ENCODE peak calls at places on chromosomes 13 and 19, in nine cellular contexts. J is PC-3, X is IMR-90, S is fibroblast of lung, B is HCT116, R is H1, I is neural progenitor cell, A is Karpas-422, T is K562. Z is an unnamed sample.

GRCh38 chr19:57068921-57069697 is 50.7 kb upstream of the USP29 start:
- DNase-seq in J (peak; percentile 4), X (no peak), S (no peak), B (no peak), R (no peak), I (no peak), A (peak; percentile 71), T (no peak), Z (no peak)

GRCh38 chr13:37681295-37682032 is 82.9 kb upstream of the POSTN start:
- DNase-seq in J (peak; percentile 46), X (peak; percentile 94), S (peak; percentile 97), B (no peak), R (no peak), I (no peak), A (no peak), T (no peak), Z (no peak)

GRCh38 chr13:34249546-34249945 is 431.6 kb downstream of the RFC3 start:
- DNase-seq in J (no peak), X (no peak), S (no peak), B (no peak), R (no peak), I (no peak), A (no peak), T (no peak), Z (no peak)

GRCh38 chr19:15584095-15584494 is 30.9 kb upstream of the CYP4F8 start:
- DNase-seq in J (no peak), X (no peak), S (no peak), B (no peak), R (no peak), I (no peak), A (no peak), T (no peak), Z (no peak)

GRCh38 chr19:39152066-39152465 is 26.5 kb downstream of the PAK4 start:
- DNase-seq in J (no peak), X (no peak), S (no peak), B (no peak), R (no peak), I (no peak), A (no peak), T (no peak), Z (no peak)

GRCh38 chr13:42478531-42479156 is 95.3 kb upstream of the TNFSF11 start:
- DNase-seq in J (peak; percentile 53), X (peak; percentile 7), S (peak; percentile 68), B (peak; percentile 10), R (no peak), I (peak; percentile 27), A (peak; percentile 78), T (no peak), Z (peak; percentile 4)

GRCh38 chr13:30872685-30873443 is 33.2 kb upstream of the MEDAG start:
- DNase-seq in J (no peak), X (peak; percentile 94), S (peak; percentile 84), B (no peak), R (no peak), I (peak; percentile 66), A (no peak), T (no peak), Z (no peak)

GRCh38 chr19:23991170-23991569 is 76.5 kb downstream of the ZNF726 start:
- DNase-seq in J (peak; percentile 98), X (no peak), S (no peak), B (no peak), R (no peak), I (no peak), A (no peak), T (no peak), Z (peak; percentile 16)

GRCh38 chr19:46725036-46725820 is 8.3 kb upstream of the PRKD2 start:
- DNase-seq in J (no peak), X (no peak), S (no peak), B (no peak), R (no peak), I (no peak), A (peak; percentile 39), T (no peak), Z (no peak)

GRCh38 chr13:32610977-32611376 is 24.7 kb downstream of the PDS5B start:
- DNase-seq in J (no peak), X (no peak), S (no peak), B (no peak), R (no peak), I (no peak), A (no peak), T (no peak), Z (no peak)
- H4K20me1 ChIP-seq in J (no peaks in the 10 kb centered on the region), X (peaks cover 31% of the 10 kb centered on the region), S (no peaks in the 10 kb centered on the region), B (peaks cover 6% of the 10 kb centered on the region), R (peaks cover 2% of the 10 kb centered on the region), I (peaks cover 13% of the 10 kb centered on the region), A (no peaks in the 10 kb centered on the region), T (no peaks in the 10 kb centered on the region), Z (no peaks in the 10 kb centered on the region)

GRCh38 chr13:32829269-32829668 is 187.0 kb upstream of the KL start:
- DNase-seq in J (peak; percentile 12), X (no peak), S (no peak), B (no peak), R (no peak), I (no peak), A (no peak), T (no peak), Z (no peak)

GRCh38 chr13:32825481-32825880 is 190.7 kb upstream of the KL start:
- DNase-seq in J (no peak), X (no peak), S (no peak), B (no peak), R (no peak), I (no peak), A (no peak), T (no peak), Z (no peak)

GRCh38 chr13:32830632-32831031 is 185.6 kb upstream of the KL start:
- DNase-seq in J (no peak), X (no peak), S (no peak), B (no peak), R (no peak), I (no peak), A (no peak), T (no peak), Z (no peak)

GRCh38 chr13:32828711-32829110 is 187.5 kb upstream of the KL start:
- DNase-seq in J (no peak), X (no peak), S (no peak), B (no peak), R (no peak), I (no peak), A (no peak), T (no peak), Z (no peak)

GRCh38 chr13:32829676-32830091 is 186.5 kb upstream of the KL start:
- DNase-seq in J (peak; percentile 94), X (peak; percentile 77), S (peak; percentile 29), B (peak; percentile 40), R (peak; percentile 19), I (no peak), A (no peak), T (no peak), Z (no peak)
- H2AFZ ChIP-seq in J (peak overlapping the region; percentile 40), X (peak overlapping the region; percentile 44), S (peak overlapping the region; percentile 16), B (no peak overlapping the region), R (peak overlapping the region; percentile 56), I (peak overlapping the region; percentile 48), A (no peak overlapping the region), T (no peak overlapping the region), Z (no peak overlapping the region)

GRCh38 chr19:36986131-36986530 is 70.0 kb downstream of the ZNF568 start:
- DNase-seq in J (no peak), X (no peak), S (no peak), B (no peak), R (no peak), I (no peak), A (no peak), T (no peak), Z (no peak)
- H3K4me3 ChIP-seq in J (no peak overlapping the region), X (no peak overlapping the region), S (no peak overlapping the region), B (no peak overlapping the region), R (no peak overlapping the region), I (no peak overlapping the region), A (no peak overlapping the region), T (no peak overlapping the region), Z (no peak overlapping the region)

DNA sequence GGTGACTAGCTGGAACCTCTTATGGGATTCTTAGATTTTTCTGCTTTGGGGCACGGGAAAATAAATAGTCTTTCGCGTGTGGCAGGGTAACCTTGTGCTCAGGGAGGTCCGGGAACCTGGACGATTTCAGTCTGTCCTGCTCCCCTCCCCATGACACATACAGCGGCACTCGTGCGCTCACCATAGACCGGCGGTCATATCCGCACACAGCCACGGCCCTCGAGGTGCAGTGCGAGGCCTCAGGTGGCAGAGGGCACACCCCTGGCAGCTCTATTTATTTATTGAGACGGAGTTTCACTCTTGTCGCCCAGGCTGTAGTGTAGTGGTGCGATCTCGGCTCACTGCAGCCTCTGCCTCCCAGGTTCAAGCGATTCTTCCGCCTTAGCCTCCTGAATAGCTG is 3.0 kb downstream of the ONECUT3 start:
- DNase-seq in J (peak; percentile 42), X (no peak), S (no peak), B (no peak), R (no peak), I (no peak), A (no peak), T (no peak), Z (peak; percentile 16)
- H4K20me1 ChIP-seq in J (peaks cover 4% of the 10 kb centered on the region), X (peaks cover 6% of the 10 kb centered on the region), S (no peaks in the 10 kb centered on the region), B (peaks cover 4% of the 10 kb centered on the region), R (peaks cover 12% of the 10 kb centered on the region), I (peaks cover 82% of the 10 kb centered on the region), A (no peaks in the 10 kb centered on the region), T (no peaks in the 10 kb centered on the region), Z (no peaks in the 10 kb centered on the region)

DNA sequence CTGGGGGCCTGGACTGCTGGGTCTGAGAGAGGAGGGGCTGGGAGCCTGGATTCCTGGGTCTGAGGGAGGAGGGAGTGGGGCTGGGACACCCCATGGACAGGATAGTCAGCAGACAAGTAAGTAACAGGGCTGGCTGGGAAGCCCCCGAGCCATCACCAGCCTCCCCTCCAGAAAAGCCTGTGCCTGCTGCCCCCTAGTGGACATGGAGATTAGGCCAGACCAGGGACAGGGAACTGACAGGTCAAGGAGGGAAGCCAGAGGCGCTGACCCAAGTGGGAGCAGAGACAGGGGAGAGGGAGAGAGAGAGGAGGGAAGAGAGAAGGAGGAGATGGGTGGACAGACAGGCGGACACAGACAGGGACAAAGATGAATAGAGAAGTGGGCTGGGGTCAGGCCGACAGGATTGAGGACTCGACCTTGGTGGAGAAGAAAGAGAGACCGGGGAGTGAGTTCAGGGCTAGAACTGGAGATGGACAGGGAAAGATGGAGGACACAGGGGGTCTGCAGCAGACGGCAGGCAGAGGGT is 6.7 kb upstream of the ERFL start:
- DNase-seq in J (peak; percentile 65), X (peak; percentile 49), S (peak; percentile 42), B (peak; percentile 43), R (peak; percentile 62), I (peak; percentile 88), A (peak; percentile 90), T (peak; percentile 80), Z (peak; percentile 85)
- H2AFZ ChIP-seq in J (no peak overlapping the region), X (peak overlapping the region; percentile 40), S (no peak overlapping the region), B (no peak overlapping the region), R (no peak overlapping the region), I (no peak overlapping the region), A (no peak overlapping the region), T (no peak overlapping the region), Z (no peak overlapping the region)